ENCODE peak calls at places on chromosomes 4 and X, in seven cellular contexts. One of them, this sample, is unnamed. For H3K27me3, the result is how much of the 10 kb centered on the place peaks cover.

GRCh38 chrX:154458116-154458953 is at the start of gene PLXNA3:
- DNase-seq in IMR-90: no peak
- DNase-seq in trophoblast cell: no peak
- DNase-seq in mesendoderm: peak
- DNase-seq in neuronal stem cell: peak
- DNase-seq in H1: peak
- DNase-seq in H9: no peak
- DNase-seq in this sample: no peak

GRCh38 chrX:13398073-13398823 is 78.4 kb upstream of the ATXN3L start:
- DNase-seq in H9: no peak
- DNase-seq in trophoblast cell: peak
- DNase-seq in H1: no peak
- DNase-seq in IMR-90: peak
- DNase-seq in neuronal stem cell: peak
- DNase-seq in mesendoderm: peak
- DNase-seq in this sample: peak

GRCh38 chrX:56787734-56788152 is 58.7 kb downstream of the NBDY start:
- DNase-seq in H9: no peak
- DNase-seq in neuronal stem cell: no peak
- DNase-seq in H1: no peak
- DNase-seq in trophoblast cell: no peak
- DNase-seq in IMR-90: no peak
- DNase-seq in mesendoderm: no peak
- DNase-seq in this sample: no peak

GRCh38 chrX:23792861-23793553 is 10.0 kb downstream of the SAT1 start:
- DNase-seq in H9: no peak
- DNase-seq in trophoblast cell: no peak
- DNase-seq in mesendoderm: no peak
- DNase-seq in H1: no peak
- DNase-seq in IMR-90: no peak
- DNase-seq in neuronal stem cell: no peak
- DNase-seq in this sample: no peak

GRCh38 chr4:7007142-7007907 is 35.8 kb upstream of the TADA2B start:
- DNase-seq in H1: no peak
- DNase-seq in H9: no peak
- DNase-seq in neuronal stem cell: no peak
- DNase-seq in mesendoderm: peak
- DNase-seq in trophoblast cell: no peak
- DNase-seq in IMR-90: no peak
- DNase-seq in this sample: no peak

GRCh38 chrX:151384807-151385206 is 12.2 kb upstream of the VMA21 start:
- DNase-seq in mesendoderm: no peak
- DNase-seq in H9: no peak
- DNase-seq in IMR-90: no peak
- DNase-seq in trophoblast cell: no peak
- DNase-seq in neuronal stem cell: no peak
- DNase-seq in H1: no peak
- DNase-seq in this sample: no peak

GRCh38 chrX:72041901-72042859 is 89.5 kb downstream of the RTL5 start:
- DNase-seq in IMR-90: peak
- DNase-seq in H9: no peak
- DNase-seq in H1: no peak
- DNase-seq in trophoblast cell: no peak
- DNase-seq in mesendoderm: no peak
- DNase-seq in neuronal stem cell: no peak
- DNase-seq in this sample: peak

GRCh38 chrX:155144926-155145325 is 71.3 kb upstream of the VBP1 start:
- DNase-seq in H1: no peak
- DNase-seq in neuronal stem cell: no peak
- DNase-seq in IMR-90: no peak
- DNase-seq in H9: no peak
- DNase-seq in mesendoderm: no peak
- DNase-seq in trophoblast cell: no peak
- DNase-seq in this sample: no peak

GRCh38 chr4:119656342-119656741 is 27.7 kb upstream of the PDE5A start:
- DNase-seq in H9: no peak
- DNase-seq in IMR-90: no peak
- DNase-seq in trophoblast cell: no peak
- DNase-seq in H1: no peak
- DNase-seq in mesendoderm: peak
- DNase-seq in neuronal stem cell: no peak
- DNase-seq in this sample: no peak

GRCh38 chr4:5471691-5472090 is 236.7 kb downstream of the EVC2 start:
- DNase-seq in trophoblast cell: no peak
- DNase-seq in neuronal stem cell: no peak
- DNase-seq in mesendoderm: no peak
- DNase-seq in IMR-90: no peak
- DNase-seq in H9: no peak
- DNase-seq in H1: no peak
- DNase-seq in this sample: no peak

GRCh38 chr4:5470318-5470889 is 238.0 kb downstream of the EVC2 start:
- DNase-seq in H1: no peak
- DNase-seq in neuronal stem cell: no peak
- DNase-seq in IMR-90: peak
- DNase-seq in mesendoderm: no peak
- DNase-seq in trophoblast cell: no peak
- DNase-seq in H9: no peak
- DNase-seq in this sample: no peak

GRCh38 chr4:5471206-5471605 is 237.2 kb downstream of the EVC2 start:
- DNase-seq in H9: no peak
- DNase-seq in H1: no peak
- DNase-seq in IMR-90: no peak
- DNase-seq in mesendoderm: no peak
- DNase-seq in neuronal stem cell: no peak
- DNase-seq in trophoblast cell: no peak
- DNase-seq in this sample: no peak

GRCh38 chr4:5467111-5467510 is 241.2 kb downstream of the EVC2 start:
- DNase-seq in H1: no peak
- DNase-seq in mesendoderm: no peak
- DNase-seq in trophoblast cell: no peak
- DNase-seq in neuronal stem cell: no peak
- DNase-seq in IMR-90: no peak
- DNase-seq in H9: no peak
- DNase-seq in this sample: no peak

DNA sequence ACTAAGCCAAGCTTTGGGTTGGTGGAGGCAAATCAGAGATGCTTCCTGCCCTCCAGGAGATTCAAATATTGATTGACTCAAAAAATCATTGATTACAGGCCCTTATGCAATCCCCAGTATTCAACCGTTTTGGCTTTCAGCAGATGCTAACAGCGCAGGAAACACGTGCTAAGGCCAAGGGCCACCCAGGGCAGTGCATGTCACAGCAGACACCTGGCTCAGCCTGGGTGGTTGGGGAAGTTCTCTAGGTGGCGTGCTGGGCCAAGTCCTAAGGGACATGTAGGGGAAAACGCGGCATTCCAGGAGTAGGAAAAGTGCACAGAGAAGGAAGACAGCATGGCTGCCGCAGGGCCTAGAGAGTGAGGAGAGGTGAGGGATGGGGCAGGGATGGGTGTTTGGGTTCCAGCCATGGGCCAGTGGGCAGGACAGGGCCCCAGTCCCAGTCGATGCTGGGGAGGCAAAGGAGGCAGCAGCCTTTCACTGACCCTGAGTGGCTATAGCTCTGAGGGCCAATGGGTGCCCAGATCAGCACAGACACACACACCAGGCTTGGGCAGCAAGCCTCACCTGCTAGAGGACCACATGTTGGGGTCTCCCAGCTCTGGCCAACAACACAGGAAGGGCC is 239.1 kb downstream of the EVC2 start:
- DNase-seq in neuronal stem cell: no peak
- DNase-seq in H1: no peak
- DNase-seq in trophoblast cell: no peak
- DNase-seq in mesendoderm: no peak
- DNase-seq in H9: no peak
- DNase-seq in IMR-90: no peak
- DNase-seq in this sample: no peak
- H3K18ac ChIP-seq in neuronal stem cell: peak
- H3K18ac ChIP-seq in H1: no peak
- H3K18ac ChIP-seq in trophoblast cell: no peak
- H3K18ac ChIP-seq in mesendoderm: no peak
- H3K18ac ChIP-seq in H9: no peak
- H3K18ac ChIP-seq in IMR-90: no peak
- H3K18ac ChIP-seq in this sample: no peak

GRCh38 chr4:152687974-152688599 is 8.3 kb upstream of the TMEM154 start:
- DNase-seq in IMR-90: no peak
- DNase-seq in trophoblast cell: no peak
- DNase-seq in H9: no peak
- DNase-seq in H1: no peak
- DNase-seq in neuronal stem cell: no peak
- DNase-seq in mesendoderm: no peak
- DNase-seq in this sample: no peak
- H3K27me3 ChIP-seq in IMR-90: under half
- H3K27me3 ChIP-seq in trophoblast cell: under half
- H3K27me3 ChIP-seq in H9: under half
- H3K27me3 ChIP-seq in H1: under half
- H3K27me3 ChIP-seq in neuronal stem cell: under half
- H3K27me3 ChIP-seq in mesendoderm: under half
- H3K27me3 ChIP-seq in this sample: under half

GRCh38 chr4:154677923-154678322 is 65.5 kb upstream of the FGG start:
- DNase-seq in IMR-90: no peak
- DNase-seq in H9: no peak
- DNase-seq in trophoblast cell: no peak
- DNase-seq in H1: no peak
- DNase-seq in neuronal stem cell: no peak
- DNase-seq in mesendoderm: peak
- DNase-seq in this sample: no peak

DNA sequence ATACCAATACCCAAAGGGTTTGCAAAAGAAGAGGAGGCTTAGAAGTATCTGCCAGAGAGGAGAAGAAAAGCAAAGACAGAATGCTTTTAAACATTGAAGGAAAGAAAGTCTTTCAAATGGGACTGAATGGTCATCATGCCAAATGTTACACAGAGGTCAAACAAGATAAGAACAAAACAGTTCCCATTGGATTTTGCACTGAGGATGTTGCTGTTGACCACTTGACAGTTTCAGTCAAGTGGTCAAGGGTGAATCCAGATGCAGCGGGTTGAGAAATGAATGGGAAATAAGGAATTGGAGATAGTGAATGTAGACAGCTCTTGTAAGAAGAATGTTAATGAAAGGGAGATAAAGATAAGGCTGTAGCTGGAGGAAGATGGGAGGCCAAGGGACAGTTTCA is 64.8 kb upstream of the FGG start:
- DNase-seq in neuronal stem cell: no peak
- DNase-seq in mesendoderm: peak
- DNase-seq in IMR-90: no peak
- DNase-seq in trophoblast cell: no peak
- DNase-seq in H9: no peak
- DNase-seq in H1: no peak
- DNase-seq in this sample: no peak
- H3K18ac ChIP-seq in neuronal stem cell: no peak
- H3K18ac ChIP-seq in mesendoderm: no peak
- H3K18ac ChIP-seq in IMR-90: no peak
- H3K18ac ChIP-seq in trophoblast cell: no peak
- H3K18ac ChIP-seq in H9: no peak
- H3K18ac ChIP-seq in H1: no peak
- H3K18ac ChIP-seq in this sample: no peak

GRCh38 chrX:107968623-107969022 is 13.5 kb downstream of the TEX13B start:
- DNase-seq in H1: no peak
- DNase-seq in H9: no peak
- DNase-seq in mesendoderm: no peak
- DNase-seq in IMR-90: no peak
- DNase-seq in neuronal stem cell: no peak
- DNase-seq in trophoblast cell: no peak
- DNase-seq in this sample: no peak
- H3K27me3 ChIP-seq in H1: under half
- H3K27me3 ChIP-seq in H9: under half
- H3K27me3 ChIP-seq in mesendoderm: under half
- H3K27me3 ChIP-seq in IMR-90: under half
- H3K27me3 ChIP-seq in neuronal stem cell: under half
- H3K27me3 ChIP-seq in trophoblast cell: under half
- H3K27me3 ChIP-seq in this sample: under half

This sample was measured in mesenchymal stem cell.